ENCODE peak calls at places on chromosomes 6 and 20, in seven cellular contexts. L, E, S, X, I, U and A are unnamed samples.

GRCh38 chr6:2659882-2660281 is 90.8 kb downstream of the MYLK4 start:
- DNase-seq in L (no peak), E (no peak), X (no peak), U (no peak), S (no peak), I (no peak), A (no peak)

GRCh38 chr6:156719720-156720563 is 57.2 kb upstream of the ARID1B start:
- DNase-seq in X (no peak), U (peak), E (peak), I (peak), S (peak), L (peak), A (peak)

GRCh38 chr20:25372584-25373336 is 17.9 kb downstream of the ABHD12 start:
- DNase-seq in E (no peak), L (no peak), S (no peak), X (no peak), I (no peak), U (no peak), A (no peak)

GRCh38 chr6:32116674-32117073 is 7.5 kb upstream of the TNXB start:
- DNase-seq in S (peak), I (no peak), E (no peak), X (no peak), L (peak), U (no peak), A (no peak)

GRCh38 chr6:25250878-25251277 is 28.3 kb upstream of the CARMIL1 start:
- DNase-seq in X (no peak), U (no peak), E (no peak), I (no peak), S (no peak), L (no peak), A (no peak)

GRCh38 chr6:3427740-3428085 is 29.1 kb downstream of the SLC22A23 start:
- DNase-seq in U (no peak), L (no peak), E (no peak), I (no peak), S (no peak), X (no peak), A (no peak)

GRCh38 chr20:32599783-32600340 is 14.7 kb upstream of the NOL4L start:
- DNase-seq in L (no peak), I (no peak), U (no peak), S (no peak), X (no peak), E (no peak), A (no peak)

GRCh38 chr20:63819224-63819917 is 11.7 kb downstream of the ZBTB46 start:
- DNase-seq in S (no peak), X (no peak), L (no peak), E (no peak), I (no peak), U (no peak), A (no peak)

GRCh38 chr6:14094721-14095120 is 22.9 kb upstream of the CD83 start:
- DNase-seq in S (no peak), U (no peak), X (no peak), L (no peak), E (no peak), I (no peak), A (no peak)

GRCh38 chr20:10985536-10985935 is 311.7 kb upstream of the JAG1 start:
- DNase-seq in U (no peak), E (no peak), L (no peak), S (no peak), I (no peak), X (no peak), A (no peak)

GRCh38 chr6:111573892-111574800 is 31.5 kb downstream of the TRAF3IP2 start:
- DNase-seq in U (no peak), S (no peak), E (no peak), I (no peak), L (no peak), X (no peak), A (no peak)

GRCh38 chr6:36834576-36835293 is 4.5 kb downstream of the CPNE5 start:
- DNase-seq in I (no peak), L (no peak), S (no peak), E (no peak), U (no peak), X (no peak), A (no peak)

GRCh38 chr6:149246691-149247384 is 70.7 kb upstream of the TAB2 start:
- DNase-seq in I (no peak), L (no peak), U (no peak), E (no peak), X (no peak), S (peak), A (no peak)